ENCODE peak calls at places on chromosome 16, in six cellular contexts. Y is AG09309, J is nephron progenitor cell, G is PC-3, X is cardiac fibroblast, A is MCF 10A. U is an unnamed sample.

GRCh38 chr16:7561908-7562405 is 229.3 kb downstream of the RBFOX1 start:
- DNase-seq in Y (no peak), J (no peak), G (no peak), X (no peak), A (no peak), U (no peak)

GRCh38 chr16:62853887-62854286 is 817.6 kb upstream of the CDH8 start:
- DNase-seq in Y (no peak), J (no peak), G (no peak), X (no peak), A (peak), U (no peak)

GRCh38 chr16:57279780-57280638 is 4.5 kb downstream of the PLLP start:
- DNase-seq in Y (no peak), J (no peak), G (peak), X (no peak), A (no peak), U (no peak)

GRCh38 chr16:89831810-89832328 is 3.6 kb downstream of the SPIRE2 start:
- DNase-seq in Y (no peak), J (no peak), G (no peak), X (no peak), A (no peak), U (no peak)

GRCh38 chr16:3610698-3611144 is 685 bp downstream of the SLX4 start:
- DNase-seq in Y (no peak), J (no peak), G (no peak), X (peak), A (peak), U (no peak)

GRCh38 chr16:10868562-10869469 is 8.2 kb upstream of the CIITA start:
- DNase-seq in Y (no peak), J (no peak), G (no peak), X (no peak), A (no peak), U (no peak)

GRCh38 chr16:2818278-2818876 is 1.3 kb downstream of the PRSS21 start:
- DNase-seq in Y (no peak), J (no peak), G (no peak), X (no peak), A (no peak), U (no peak)

GRCh38 chr16:65117701-65118448 is 4.0 kb downstream of the CDH11 start:
- DNase-seq in Y (peak), J (peak), G (peak), X (peak), A (peak), U (peak)

GRCh38 chr16:50677351-50677750 is 3.8 kb downstream of the SNX20 start:
- DNase-seq in Y (no peak), J (no peak), G (no peak), X (no peak), A (no peak), U (no peak)
- TF ChIP-seq CTCF in Y (peak), J (peak), G (peak), X (peak), A (peak), U (no peak)

GRCh38 chr16:50830698-50831097 is 88.8 kb downstream of the CYLD start:
- DNase-seq in Y (no peak), J (no peak), G (no peak), X (no peak), A (peak), U (no peak)
- TF ChIP-seq CTCF in Y (no peak), J (no peak), G (no peak), X (no peak), A (no peak), U (no peak)

GRCh38 chr16:84209989-84210388 is 19.0 kb downstream of the ADAD2 start:
- DNase-seq in Y (no peak), J (no peak), G (no peak), X (no peak), A (no peak), U (no peak)
- TF ChIP-seq CTCF in Y (no peak), J (no peak), G (peak), X (no peak), A (no peak), U (no peak)

GRCh38 chr16:22886908-22887307 is 72.9 kb downstream of the HS3ST2 start:
- DNase-seq in Y (no peak), J (no peak), G (no peak), X (no peak), A (no peak), U (no peak)

GRCh38 chr16:22887445-22887844 is 73.5 kb downstream of the HS3ST2 start:
- DNase-seq in Y (no peak), J (no peak), G (no peak), X (no peak), A (no peak), U (no peak)

GRCh38 chr16:22888791-22889190 is 74.8 kb downstream of the HS3ST2 start:
- DNase-seq in Y (no peak), J (no peak), G (peak), X (peak), A (no peak), U (no peak)

GRCh38 chr16:22890976-22891375 is 77.0 kb downstream of the HS3ST2 start:
- DNase-seq in Y (no peak), J (no peak), G (no peak), X (no peak), A (peak), U (no peak)
- TF ChIP-seq CTCF in Y (no peak), J (no peak), G (no peak), X (no peak), A (no peak), U (no peak)

GRCh38 chr16:85635545-85636140 is 22.5 kb downstream of the GSE1 start:
- DNase-seq in Y (no peak), J (no peak), G (no peak), X (no peak), A (peak), U (no peak)

GRCh38 chr16:85633888-85634287 is 20.8 kb downstream of the GSE1 start:
- DNase-seq in Y (no peak), J (no peak), G (no peak), X (no peak), A (no peak), U (no peak)

GRCh38 chr16:85633438-85633743 is 20.3 kb downstream of the GSE1 start:
- DNase-seq in Y (no peak), J (no peak), G (no peak), X (no peak), A (no peak), U (no peak)

GRCh38 chr16:85636234-85636812 is 23.2 kb downstream of the GSE1 start:
- DNase-seq in Y (no peak), J (no peak), G (no peak), X (no peak), A (no peak), U (no peak)

DNA sequence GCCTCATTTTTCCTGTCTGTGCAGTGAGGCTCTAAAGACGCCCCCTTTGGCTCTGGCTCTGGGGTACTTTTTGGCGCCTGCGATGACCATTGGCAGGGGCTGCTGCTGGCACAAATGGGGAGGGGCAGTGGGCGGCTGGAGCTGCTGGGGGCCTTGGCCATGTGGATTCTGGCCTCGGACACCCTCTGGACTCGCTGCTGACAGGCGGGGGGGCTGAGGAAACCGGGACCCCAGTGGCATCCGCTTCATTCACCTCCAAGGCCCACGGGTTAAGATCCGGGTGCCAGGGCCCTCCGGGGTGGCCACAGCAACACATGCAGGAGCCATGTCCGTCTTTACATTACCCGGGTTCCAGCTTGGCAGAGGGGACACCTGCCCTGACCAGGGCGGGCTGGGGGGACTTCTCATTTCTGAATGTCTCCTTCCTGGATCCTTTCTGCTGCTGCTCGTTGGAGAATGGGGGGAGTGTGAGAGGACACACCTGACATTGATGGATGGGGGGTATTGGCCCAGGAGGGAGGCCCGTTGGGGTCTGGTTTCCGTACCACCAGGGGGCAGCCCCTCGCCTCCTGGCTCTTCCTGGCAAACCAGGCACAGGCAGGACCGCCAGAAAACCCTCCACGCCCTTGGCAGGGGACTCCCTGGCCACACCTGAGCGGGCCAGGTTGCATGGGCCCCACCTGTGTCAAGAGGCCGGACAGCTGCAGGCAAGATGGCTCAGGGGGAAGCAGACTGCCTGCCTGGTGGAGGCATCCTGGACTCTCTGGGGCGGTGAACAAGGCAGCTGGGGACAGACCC is 21.8 kb downstream of the GSE1 start:
- DNase-seq in Y (no peak), J (peak), G (no peak), X (no peak), A (no peak), U (no peak)
- TF ChIP-seq CTCF in Y (peak), J (peak), G (peak), X (no peak), A (no peak), U (peak)

GRCh38 chr16:52069866-52070265 is 477.1 kb downstream of the TOX3 start:
- DNase-seq in Y (no peak), J (peak), G (peak), X (peak), A (peak), U (no peak)
- TF ChIP-seq CTCF in Y (no peak), J (peak), G (peak), X (no peak), A (peak), U (peak)

GRCh38 chr16:83420206-83420760 is 387.5 kb upstream of the HSBP1 start:
- DNase-seq in Y (no peak), J (peak), G (peak), X (peak), A (peak), U (no peak)

DNA sequence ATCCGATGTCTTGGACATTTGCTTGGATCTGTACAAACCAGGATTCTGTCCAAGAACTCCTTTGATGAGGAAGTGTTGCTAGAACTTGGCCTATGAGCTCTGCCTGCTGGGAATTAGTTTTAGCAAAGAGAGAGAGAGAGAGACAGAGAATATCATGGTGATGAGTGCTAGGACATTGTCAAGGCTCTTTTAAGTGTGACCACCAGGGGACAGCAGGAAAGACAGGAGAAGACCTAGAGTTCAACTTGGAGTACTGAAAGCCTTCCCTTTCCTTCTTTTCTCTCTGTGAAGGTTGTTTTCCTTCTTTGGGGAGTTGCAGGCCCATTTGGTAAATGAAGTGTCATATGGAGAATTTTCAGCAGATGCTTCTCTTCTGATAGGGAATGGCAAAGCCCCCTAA is 389.2 kb upstream of the HSBP1 start:
- DNase-seq in Y (no peak), J (no peak), G (no peak), X (no peak), A (peak), U (no peak)
- TF ChIP-seq CTCF in Y (no peak), J (no peak), G (no peak), X (peak), A (no peak), U (peak)

DNA sequence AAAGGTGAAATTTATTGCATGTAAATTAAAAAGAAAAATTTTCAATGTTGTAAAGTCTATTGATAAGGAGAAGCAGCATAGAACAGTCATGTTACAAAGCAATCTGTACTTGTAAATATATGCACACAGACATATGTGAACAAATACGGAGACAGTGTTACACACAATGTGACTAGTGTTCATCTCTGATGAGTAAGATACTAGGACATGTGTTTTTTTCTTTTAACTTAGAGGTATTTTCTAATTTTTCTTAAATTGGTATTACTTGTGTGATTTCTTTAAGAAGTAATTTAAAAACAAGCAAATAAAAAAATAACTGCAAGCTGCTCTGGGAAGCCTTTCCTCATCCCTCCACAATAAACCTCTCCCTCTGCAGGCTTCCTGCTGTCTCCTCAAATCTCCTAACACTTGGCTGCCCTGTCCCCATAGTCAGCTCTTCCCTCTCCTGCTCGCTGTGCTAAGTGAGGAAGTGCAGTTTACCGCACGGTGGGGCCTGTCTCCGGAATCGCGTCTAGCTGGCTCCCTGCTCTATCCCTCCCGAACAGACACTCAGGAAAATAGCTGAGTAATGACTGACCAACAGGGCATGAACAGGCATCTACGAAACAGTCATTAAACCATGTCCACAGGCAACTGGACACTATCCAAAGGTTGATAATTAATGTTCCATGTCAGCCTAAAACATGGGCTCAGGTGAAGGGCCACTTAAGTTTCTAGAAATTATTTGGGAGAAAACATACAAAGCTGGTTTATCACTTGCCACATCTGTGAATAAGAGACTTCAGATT is 35.9 kb downstream of the CMTM4 start:
- DNase-seq in Y (peak), J (peak), G (peak), X (peak), A (peak), U (peak)
- TF ChIP-seq CTCF in Y (peak), J (no peak), G (peak), X (peak), A (no peak), U (no peak)

DNA sequence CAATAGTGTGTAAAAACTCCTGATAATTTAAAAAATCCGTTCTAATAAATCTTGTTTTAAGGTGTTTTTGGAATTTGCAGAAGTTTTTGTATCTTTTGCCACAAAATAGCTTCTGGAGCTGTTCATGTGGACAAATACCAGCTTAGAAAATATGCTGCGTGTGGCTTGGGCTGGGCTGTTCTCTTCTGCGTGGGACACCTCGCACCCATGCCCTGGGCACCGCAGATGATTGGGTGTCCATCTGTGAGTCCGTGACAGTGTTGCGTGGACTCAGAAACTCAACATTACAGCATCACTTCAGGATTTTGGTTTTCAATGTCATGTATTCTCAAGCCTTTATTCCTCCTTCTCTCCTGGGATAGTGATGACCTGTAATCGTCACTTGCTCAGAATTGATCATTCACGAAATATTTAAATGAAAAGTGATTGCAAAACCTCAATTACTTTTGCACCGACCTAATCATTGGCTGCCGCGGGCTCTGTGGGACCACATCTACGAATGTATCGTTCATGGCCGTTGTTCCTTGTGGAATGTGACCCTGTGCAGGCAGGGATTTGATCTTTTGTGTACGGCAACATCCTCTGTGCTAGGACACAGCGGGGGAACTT is 210.3 kb upstream of the FOXF1 start:
- DNase-seq in Y (no peak), J (no peak), G (no peak), X (no peak), A (no peak), U (no peak)
- TF ChIP-seq CTCF in Y (no peak), J (no peak), G (no peak), X (no peak), A (no peak), U (no peak)

DNA sequence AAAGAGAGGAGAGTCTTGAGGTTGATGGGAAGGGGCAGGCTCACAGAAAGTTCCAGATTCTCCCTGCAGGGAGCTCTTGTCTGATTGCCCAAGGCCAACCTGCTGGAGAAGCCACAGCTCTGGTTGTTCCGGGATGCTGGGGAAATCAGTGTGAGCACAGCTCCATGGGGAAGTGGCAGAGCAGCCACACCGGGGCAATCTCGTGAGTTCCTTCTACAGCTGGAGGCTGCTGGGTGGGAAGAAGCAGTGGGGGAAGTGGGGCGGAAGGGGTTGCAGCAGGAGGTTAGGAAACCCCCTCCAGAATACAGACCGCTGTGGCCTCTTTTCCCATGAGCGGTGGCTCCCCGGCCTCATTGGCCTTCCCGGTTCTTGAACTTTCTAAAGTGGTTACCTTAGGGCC is 34.0 kb downstream of the KIAA0513 start:
- DNase-seq in Y (no peak), J (no peak), G (no peak), X (no peak), A (no peak), U (no peak)
- TF ChIP-seq CTCF in Y (no peak), J (no peak), G (no peak), X (no peak), A (no peak), U (no peak)

U was measured in glutamatergic neuron.